ENCODE peak calls at places on chromosome 13, in five cellular contexts. One of them, this sample, is unnamed. For H3K4me1, the result is how much of the 10 kb centered on the place peaks cover.

GRCh38 chr13:70108276-70108845 is at the start of gene KLHL1:
- DNase-seq in H1: no peak
- DNase-seq in IMR-90: no peak
- DNase-seq in breast epithelium: no peak
- DNase-seq in gastrocnemius medialis: no peak
- DNase-seq in this sample: no peak

GRCh38 chr13:51977606-51978005 is 33.6 kb downstream of the ATP7B start:
- DNase-seq in H1: no peak
- DNase-seq in IMR-90: no peak
- DNase-seq in gastrocnemius medialis: no peak
- DNase-seq in breast epithelium: no peak
- DNase-seq in this sample: no peak

GRCh38 chr13:53782400-53783030 is 753.9 kb downstream of the OLFM4 start:
- DNase-seq in IMR-90: peak
- DNase-seq in breast epithelium: peak
- DNase-seq in H1: peak
- DNase-seq in gastrocnemius medialis: no peak
- DNase-seq in this sample: no peak

GRCh38 chr13:99721606-99722384 is 220.5 kb downstream of the TM9SF2 start:
- DNase-seq in IMR-90: no peak
- DNase-seq in H1: peak
- DNase-seq in gastrocnemius medialis: no peak
- DNase-seq in breast epithelium: no peak
- DNase-seq in this sample: no peak

GRCh38 chr13:70784590-70784989 is 676.3 kb upstream of the KLHL1 start:
- DNase-seq in IMR-90: no peak
- DNase-seq in gastrocnemius medialis: no peak
- DNase-seq in H1: no peak
- DNase-seq in breast epithelium: no peak
- DNase-seq in this sample: no peak

GRCh38 chr13:98542568-98543379 is 34.1 kb downstream of the STK24 start:
- DNase-seq in gastrocnemius medialis: no peak
- DNase-seq in IMR-90: no peak
- DNase-seq in breast epithelium: no peak
- DNase-seq in H1: no peak
- DNase-seq in this sample: no peak

GRCh38 chr13:97659602-97660001 is 225.6 kb downstream of the RAP2A start:
- DNase-seq in gastrocnemius medialis: no peak
- DNase-seq in H1: no peak
- DNase-seq in breast epithelium: no peak
- DNase-seq in IMR-90: peak
- DNase-seq in this sample: no peak

GRCh38 chr13:80010286-80010831 is 330.6 kb downstream of the SPRY2 start:
- DNase-seq in H1: no peak
- DNase-seq in gastrocnemius medialis: no peak
- DNase-seq in IMR-90: no peak
- DNase-seq in breast epithelium: no peak
- DNase-seq in this sample: no peak

GRCh38 chr13:60162096-60162495 is 1.6 kb downstream of the DIAPH3 start:
- DNase-seq in breast epithelium: no peak
- DNase-seq in IMR-90: peak
- DNase-seq in gastrocnemius medialis: no peak
- DNase-seq in H1: no peak
- DNase-seq in this sample: no peak

GRCh38 chr13:97506511-97506910 is 72.5 kb downstream of the RAP2A start:
- DNase-seq in H1: no peak
- DNase-seq in IMR-90: peak
- DNase-seq in gastrocnemius medialis: no peak
- DNase-seq in breast epithelium: no peak
- DNase-seq in this sample: no peak

GRCh38 chr13:111472559-111473460 is 152.4 kb downstream of the TEX29 start:
- DNase-seq in gastrocnemius medialis: no peak
- DNase-seq in H1: no peak
- DNase-seq in IMR-90: no peak
- DNase-seq in breast epithelium: no peak
- DNase-seq in this sample: no peak

GRCh38 chr13:19179916-19180315 is 1.7 kb downstream of the TUBA3C start:
- DNase-seq in breast epithelium: no peak
- DNase-seq in gastrocnemius medialis: no peak
- DNase-seq in IMR-90: no peak
- DNase-seq in H1: no peak
- DNase-seq in this sample: no peak

DNA sequence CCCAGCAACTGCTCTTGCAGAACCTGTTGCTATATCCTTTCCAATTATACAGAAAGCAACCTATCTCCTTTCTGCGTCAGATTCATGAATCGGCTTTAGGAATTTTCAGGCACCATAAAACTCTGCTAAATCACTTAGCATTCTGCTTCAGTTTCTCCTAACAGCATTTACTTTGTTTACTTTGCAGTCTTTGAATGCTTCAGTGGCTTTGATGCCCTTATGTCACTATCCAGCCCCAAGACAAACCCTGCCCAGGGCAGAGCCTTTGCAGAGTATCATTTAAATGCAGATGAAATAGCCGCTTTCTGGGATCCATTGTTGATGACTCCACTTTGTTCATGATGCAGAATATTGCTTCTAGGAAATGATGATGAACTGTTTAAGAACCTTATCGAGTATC is 43.1 kb downstream of the SLITRK1 start:
- DNase-seq in breast epithelium: no peak
- DNase-seq in gastrocnemius medialis: no peak
- DNase-seq in IMR-90: no peak
- DNase-seq in H1: no peak
- DNase-seq in this sample: no peak
- H3K27ac ChIP-seq in breast epithelium: no peak
- H3K27ac ChIP-seq in gastrocnemius medialis: no peak
- H3K27ac ChIP-seq in IMR-90: no peak
- H3K27ac ChIP-seq in H1: no peak
- H3K27ac ChIP-seq in this sample: no peak

GRCh38 chr13:112955271-112955937 is 13.6 kb upstream of the MCF2L start:
- DNase-seq in IMR-90: no peak
- DNase-seq in gastrocnemius medialis: no peak
- DNase-seq in H1: no peak
- DNase-seq in breast epithelium: no peak
- DNase-seq in this sample: no peak

GRCh38 chr13:112951674-112952371 is 17.2 kb upstream of the MCF2L start:
- DNase-seq in H1: no peak
- DNase-seq in breast epithelium: no peak
- DNase-seq in gastrocnemius medialis: no peak
- DNase-seq in IMR-90: no peak
- DNase-seq in this sample: no peak

GRCh38 chr13:112952759-112953541 is 16.1 kb upstream of the MCF2L start:
- DNase-seq in IMR-90: no peak
- DNase-seq in gastrocnemius medialis: no peak
- DNase-seq in breast epithelium: no peak
- DNase-seq in H1: no peak
- DNase-seq in this sample: no peak

GRCh38 chr13:112954488-112955270 is 14.3 kb upstream of the MCF2L start:
- DNase-seq in IMR-90: no peak
- DNase-seq in H1: no peak
- DNase-seq in gastrocnemius medialis: no peak
- DNase-seq in breast epithelium: no peak
- DNase-seq in this sample: no peak

DNA sequence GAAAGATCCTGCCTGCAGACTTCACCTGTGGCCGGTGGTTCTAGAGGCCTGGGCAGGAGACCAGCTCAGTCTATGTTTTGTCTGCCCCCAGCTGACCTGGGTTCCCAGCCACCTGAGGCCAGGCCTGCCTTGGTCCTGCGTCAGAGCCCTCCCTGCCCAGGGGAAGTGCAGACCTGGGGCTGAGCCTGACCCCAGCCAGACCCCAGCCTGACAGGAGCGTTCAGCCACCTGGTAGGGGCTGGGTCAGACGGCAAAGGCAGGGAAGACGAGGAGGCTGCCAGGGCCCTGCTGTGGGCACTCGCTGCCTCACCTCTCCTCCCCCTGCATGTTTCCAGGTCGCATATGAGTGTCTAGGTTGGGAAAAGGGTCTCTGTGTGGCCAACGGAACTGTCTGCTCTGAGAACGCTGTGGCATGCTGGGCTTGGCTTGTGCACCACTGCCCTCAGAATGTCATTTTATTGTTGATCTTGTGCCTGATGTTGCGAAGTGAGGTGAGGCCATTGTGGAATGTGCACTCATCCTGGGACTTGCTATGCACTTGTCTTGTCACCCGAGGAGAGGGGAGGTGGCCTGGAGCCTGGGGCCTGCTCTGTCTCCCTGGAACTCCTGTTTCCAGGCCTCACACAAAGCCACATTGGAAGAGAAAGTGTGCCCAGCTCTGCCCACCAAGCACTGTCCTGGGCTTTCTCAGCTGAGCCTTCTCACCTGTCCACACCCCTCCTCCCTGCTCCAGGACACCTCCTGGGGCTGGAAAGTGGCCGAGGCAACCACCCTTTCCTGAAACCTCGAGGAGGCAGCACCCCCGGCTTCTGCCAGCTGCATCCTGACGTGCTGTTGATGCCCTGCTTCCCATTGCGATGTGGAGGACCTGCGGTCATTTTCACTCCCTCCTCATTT is 15.2 kb upstream of the MCF2L start:
- DNase-seq in H1: no peak
- DNase-seq in breast epithelium: no peak
- DNase-seq in gastrocnemius medialis: no peak
- DNase-seq in IMR-90: no peak
- DNase-seq in this sample: no peak
- H3K4me1 ChIP-seq in H1: under half
- H3K4me1 ChIP-seq in breast epithelium: under half
- H3K4me1 ChIP-seq in gastrocnemius medialis: under half
- H3K4me1 ChIP-seq in IMR-90: under half
- H3K4me1 ChIP-seq in this sample: under half

DNA sequence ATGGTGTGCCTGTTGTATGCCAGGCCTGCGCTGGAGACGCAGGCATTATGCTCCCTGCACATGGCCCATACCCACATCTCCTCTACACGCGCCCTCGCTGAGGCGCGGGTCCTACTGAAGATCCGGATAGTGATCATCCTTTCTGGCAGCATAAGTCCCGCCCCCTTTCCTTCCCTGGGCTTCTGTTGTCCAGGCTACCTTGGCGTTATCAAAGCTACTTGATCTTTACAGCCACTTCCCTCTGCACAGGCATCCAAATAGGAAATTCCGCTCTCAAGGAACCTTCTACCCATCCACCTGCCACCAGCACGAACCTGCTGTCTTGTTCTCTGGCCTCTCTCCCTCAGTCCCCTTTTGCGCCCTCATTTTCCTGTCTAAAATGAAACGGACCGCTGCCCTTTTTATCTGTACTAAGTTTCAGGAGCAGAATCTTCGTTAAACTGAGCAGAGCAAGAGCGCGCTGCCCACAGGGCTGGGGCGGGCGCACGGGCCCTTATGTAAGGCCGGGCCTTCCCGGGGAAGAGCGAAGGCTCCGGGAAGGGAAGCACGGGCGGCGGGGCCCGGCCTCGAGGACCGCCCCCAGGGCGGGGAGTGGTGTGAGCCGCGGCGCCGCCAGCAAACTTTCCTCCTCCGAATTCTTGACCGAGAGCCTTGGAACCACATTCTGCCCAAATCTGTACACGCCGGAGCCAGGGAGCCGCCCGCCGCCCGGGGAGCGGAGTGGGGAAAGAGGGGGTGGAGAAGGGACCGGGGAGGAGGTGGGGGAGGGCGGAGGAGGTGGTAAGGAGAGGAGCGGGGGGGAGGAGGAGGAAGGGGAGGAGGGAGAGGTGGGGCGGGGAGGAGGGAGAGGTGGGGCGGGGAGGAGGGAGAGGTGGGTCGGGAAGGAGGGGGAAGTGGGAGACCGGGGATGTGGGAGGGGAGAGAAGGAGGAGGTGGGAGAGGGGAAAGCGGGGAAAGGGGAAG is 919 bp upstream of the UBE2L5 start:
- DNase-seq in gastrocnemius medialis: peak
- DNase-seq in IMR-90: peak
- DNase-seq in H1: peak
- DNase-seq in breast epithelium: peak
- DNase-seq in this sample: peak
- TF ChIP-seq POLR2A in gastrocnemius medialis: peak
- TF ChIP-seq POLR2A in IMR-90: no peak
- TF ChIP-seq POLR2A in H1: no peak
- TF ChIP-seq POLR2A in breast epithelium: peak
- TF ChIP-seq POLR2A in this sample: no peak

GRCh38 chr13:46296465-46296822 is 84.7 kb downstream of the LRRC63 start:
- DNase-seq in gastrocnemius medialis: no peak
- DNase-seq in H1: no peak
- DNase-seq in IMR-90: no peak
- DNase-seq in breast epithelium: no peak
- DNase-seq in this sample: no peak

GRCh38 chr13:46295531-46296464 is 84.1 kb downstream of the LRRC63 start:
- DNase-seq in gastrocnemius medialis: no peak
- DNase-seq in IMR-90: peak
- DNase-seq in breast epithelium: peak
- DNase-seq in H1: no peak
- DNase-seq in this sample: peak

GRCh38 chr13:46297338-46297737 is 85.6 kb downstream of the LRRC63 start:
- DNase-seq in breast epithelium: no peak
- DNase-seq in H1: no peak
- DNase-seq in gastrocnemius medialis: no peak
- DNase-seq in IMR-90: peak
- DNase-seq in this sample: no peak

DNA sequence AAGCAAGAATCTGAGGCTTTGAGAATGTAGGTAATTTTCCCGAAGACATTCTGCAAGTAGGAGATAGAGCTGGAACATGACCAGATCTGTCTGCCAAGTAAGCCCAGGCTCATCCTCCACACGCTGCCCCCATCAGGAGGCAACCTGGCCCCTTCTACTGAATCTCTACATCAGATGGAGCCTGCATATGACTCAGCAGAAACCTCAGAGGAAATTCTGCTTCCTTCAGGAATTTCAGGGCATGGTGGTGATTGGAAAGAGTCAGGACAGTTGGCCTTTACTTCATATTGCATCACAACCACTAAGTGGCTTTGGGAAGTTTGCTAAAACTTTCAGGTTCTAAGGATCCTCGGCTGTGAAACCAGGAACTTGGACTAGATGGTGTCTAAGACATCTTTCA is 85.2 kb downstream of the LRRC63 start:
- DNase-seq in H1: no peak
- DNase-seq in gastrocnemius medialis: no peak
- DNase-seq in IMR-90: peak
- DNase-seq in breast epithelium: no peak
- DNase-seq in this sample: no peak
- H3K27ac ChIP-seq in H1: no peak
- H3K27ac ChIP-seq in gastrocnemius medialis: no peak
- H3K27ac ChIP-seq in IMR-90: peak
- H3K27ac ChIP-seq in breast epithelium: peak
- H3K27ac ChIP-seq in this sample: peak

DNA sequence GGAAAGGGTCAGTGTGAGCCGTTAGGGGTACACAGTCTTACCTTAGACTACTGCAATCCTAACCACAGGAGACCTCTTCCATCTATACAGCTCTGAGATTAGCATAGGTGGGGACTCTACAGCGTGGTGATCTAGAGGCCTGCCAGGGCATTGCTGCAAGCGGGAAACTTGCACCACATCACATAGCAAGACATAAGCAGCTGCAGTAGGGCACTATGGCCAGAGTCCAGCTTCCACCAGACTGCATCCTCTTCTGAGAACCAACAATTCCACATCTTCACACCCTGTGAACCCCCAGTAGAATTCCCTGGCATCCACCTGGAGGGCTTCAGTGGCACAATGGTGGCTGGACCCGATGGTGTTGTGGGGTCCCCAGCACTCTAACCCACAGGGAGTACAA is 1564.3 kb upstream of the PRR20A start:
- DNase-seq in IMR-90: no peak
- DNase-seq in breast epithelium: no peak
- DNase-seq in gastrocnemius medialis: no peak
- DNase-seq in H1: no peak
- DNase-seq in this sample: no peak
- H3K4me1 ChIP-seq in IMR-90: under half
- H3K4me1 ChIP-seq in breast epithelium: under half
- H3K4me1 ChIP-seq in gastrocnemius medialis: under half
- H3K4me1 ChIP-seq in H1: under half
- H3K4me1 ChIP-seq in this sample: under half

GRCh38 chr13:21603531-21604448 is at the start of gene MICU2:
- DNase-seq in gastrocnemius medialis: peak
- DNase-seq in H1: peak
- DNase-seq in breast epithelium: peak
- DNase-seq in IMR-90: peak
- DNase-seq in this sample: peak
- TF ChIP-seq POLR2A in gastrocnemius medialis: peak
- TF ChIP-seq POLR2A in H1: peak
- TF ChIP-seq POLR2A in breast epithelium: peak
- TF ChIP-seq POLR2A in IMR-90: peak
- TF ChIP-seq POLR2A in this sample: no peak